ENCODE peak calls at places on chromosomes 3 and 15, in six cellular contexts. B is A549, L is left ventricle myocardium inferior, C is right cardiac atrium, S is BE2C, K is brain microvascular endothelial cell. W is an unnamed sample.

GRCh38 chr3:184129012-184129411 is 6.1 kb upstream of the EIF2B5 start:
- DNase-seq in B (peak; percentile 27), L (no peak), C (no peak), S (peak; percentile 58), K (peak; percentile 54), W (no peak)

GRCh38 chr3:89957461-89957860 is 850.0 kb downstream of the EPHA3 start:
- DNase-seq in B (no peak), L (no peak), C (no peak), S (no peak), K (peak; percentile 53), W (no peak)

GRCh38 chr3:98980915-98981596 is 79.6 kb upstream of the DCBLD2 start:
- DNase-seq in B (peak; percentile 51), L (no peak), C (no peak), S (no peak), K (peak; percentile 80), W (no peak)

GRCh38 chr15:89647191-89647851 is 7.9 kb downstream of the KIF7 start:
- DNase-seq in B (peak; percentile 73), L (peak; percentile 82), C (peak; percentile 80), S (peak; percentile 83), K (peak; percentile 56), W (peak; percentile 22)

GRCh38 chr3:48957006-48957705 is 32.9 kb upstream of the P4HTM start:
- DNase-seq in B (no peak), L (no peak), C (no peak), S (no peak), K (no peak), W (no peak)

GRCh38 chr15:101070502-101071273 is 151.5 kb downstream of the LRRK1 start:
- DNase-seq in B (no peak), L (no peak), C (peak; percentile 59), S (no peak), K (peak; percentile 51), W (no peak)

GRCh38 chr3:27723803-27724458 is 1.8 kb upstream of the EOMES start:
- DNase-seq in B (no peak), L (no peak), C (no peak), S (no peak), K (no peak), W (no peak)

GRCh38 chr3:100796556-100796955 is 87.3 kb downstream of the TFG start:
- DNase-seq in B (peak; percentile 14), L (no peak), C (no peak), S (no peak), K (no peak), W (no peak)

GRCh38 chr3:147816770-147817169 is 407.6 kb downstream of the ZIC1 start:
- DNase-seq in B (peak; percentile 7), L (peak; percentile 42), C (peak; percentile 61), S (no peak), K (peak; percentile 1), W (no peak)

GRCh38 chr15:77664428-77664827 is 31.7 kb upstream of the LINGO1 start:
- DNase-seq in B (no peak), L (no peak), C (no peak), S (no peak), K (no peak), W (no peak)

GRCh38 chr15:64673866-64674265 is 101.5 kb downstream of the RBPMS2 start:
- DNase-seq in B (no peak), L (no peak), C (no peak), S (no peak), K (no peak), W (no peak)

GRCh38 chr3:130905551-130905950 is 11.7 kb downstream of the ATP2C1 start:
- DNase-seq in B (peak; percentile 4), L (no peak), C (no peak), S (peak; percentile 45), K (peak; percentile 12), W (no peak)

GRCh38 chr3:42906905-42907183 is 902 bp downstream of the ZNF662 start:
- DNase-seq in B (no peak), L (no peak), C (no peak), S (no peak), K (no peak), W (no peak)

GRCh38 chr3:42424911-42425310 is 14.5 kb upstream of the LYZL4 start:
- DNase-seq in B (no peak), L (no peak), C (no peak), S (no peak), K (no peak), W (no peak)

GRCh38 chr15:59687831-59688230 is 1.3 kb downstream of the BNIP2 start:
- DNase-seq in B (no peak), L (no peak), C (no peak), S (no peak), K (peak; percentile 25), W (no peak)

GRCh38 chr3:185677146-185677829 is 91.2 kb downstream of the SENP2 start:
- DNase-seq in B (peak; percentile 61), L (no peak), C (no peak), S (peak; percentile 28), K (peak; percentile 77), W (peak; percentile 69)

GRCh38 chr3:187828571-187829452 is 83.5 kb upstream of the BCL6 start:
- DNase-seq in B (no peak), L (no peak), C (no peak), S (no peak), K (no peak), W (no peak)

GRCh38 chr3:57917611-57918010 is 90.6 kb upstream of the FLNB start:
- DNase-seq in B (no peak), L (no peak), C (no peak), S (no peak), K (no peak), W (no peak)

GRCh38 chr3:8458711-8459110 is 42.9 kb upstream of the LMCD1 start:
- DNase-seq in B (no peak), L (no peak), C (peak; percentile 37), S (no peak), K (peak; percentile 75), W (no peak)

GRCh38 chr3:166444336-166444735 is 607.1 kb upstream of the BCHE start:
- DNase-seq in B (no peak), L (no peak), C (no peak), S (no peak), K (no peak), W (no peak)

GRCh38 chr3:129393271-129393670 is 35.2 kb downstream of the EFCAB12 start:
- DNase-seq in B (no peak), L (no peak), C (no peak), S (no peak), K (no peak), W (no peak)

DNA sequence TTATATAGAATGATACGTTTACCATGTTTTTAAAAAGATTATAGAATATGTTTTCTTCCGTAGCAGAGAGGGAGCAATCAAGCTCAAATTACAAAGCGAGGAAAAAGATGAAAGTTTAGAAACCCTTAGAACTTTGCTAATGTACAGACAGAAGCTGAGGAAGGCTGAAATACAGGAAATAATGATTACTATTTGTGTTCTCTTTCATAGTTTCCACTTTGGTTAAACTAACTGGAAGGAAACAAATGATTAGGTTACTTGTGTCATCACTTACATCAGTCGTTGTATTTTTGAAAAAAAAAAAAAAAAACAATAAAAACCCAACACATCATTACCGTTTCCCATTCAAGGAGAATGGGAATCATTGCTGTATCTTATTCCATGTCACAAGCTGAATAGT is 337.8 kb upstream of the CBLB start:
- DNase-seq in B (no peak), L (no peak), C (no peak), S (no peak), K (no peak), W (no peak)
- H3K4me3 ChIP-seq in B (no peak overlapping the region), L (peak overlapping the region; percentile 1), C (no peak overlapping the region), S (no peak overlapping the region), K (no peak overlapping the region), W (no peak overlapping the region)

DNA sequence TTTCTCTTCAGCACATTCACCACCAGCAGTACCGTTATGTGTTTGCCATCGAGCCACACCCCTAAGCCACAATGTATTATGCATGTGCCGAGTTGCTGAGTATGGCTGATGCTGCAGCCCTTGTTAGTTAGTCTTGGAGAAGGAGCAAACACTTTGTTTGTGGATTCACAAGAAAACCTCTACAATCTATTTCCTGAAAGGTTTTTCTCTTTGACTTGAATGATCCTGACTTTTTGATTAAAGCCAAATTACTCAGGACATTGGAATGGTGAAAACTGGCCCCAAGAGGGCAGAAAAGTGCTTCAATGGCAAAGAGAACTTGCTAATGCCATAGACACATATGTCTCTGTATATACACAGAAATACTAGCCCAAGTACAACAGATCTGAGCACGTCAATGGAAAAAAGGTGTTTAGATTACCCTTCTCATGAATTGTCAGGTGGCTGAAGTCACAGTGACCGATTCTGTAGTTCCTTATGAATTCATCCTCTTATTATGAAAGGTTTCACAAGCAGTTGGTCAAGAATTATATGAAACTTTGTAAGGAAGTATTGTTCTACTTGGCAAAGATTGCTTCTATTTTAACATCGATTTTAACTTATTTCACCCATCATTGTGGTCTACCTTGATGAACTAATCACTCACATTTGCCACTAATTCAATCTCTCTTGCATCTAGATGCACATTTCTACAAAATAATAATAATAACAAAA is 103.0 kb downstream of the P3H2 start:
- DNase-seq in B (peak; percentile 77), L (no peak), C (no peak), S (no peak), K (peak; percentile 73), W (peak; percentile 82)
- H3K4me3 ChIP-seq in B (no peak overlapping the region), L (no peak overlapping the region), C (no peak overlapping the region), S (no peak overlapping the region), K (no peak overlapping the region), W (no peak overlapping the region)

DNA sequence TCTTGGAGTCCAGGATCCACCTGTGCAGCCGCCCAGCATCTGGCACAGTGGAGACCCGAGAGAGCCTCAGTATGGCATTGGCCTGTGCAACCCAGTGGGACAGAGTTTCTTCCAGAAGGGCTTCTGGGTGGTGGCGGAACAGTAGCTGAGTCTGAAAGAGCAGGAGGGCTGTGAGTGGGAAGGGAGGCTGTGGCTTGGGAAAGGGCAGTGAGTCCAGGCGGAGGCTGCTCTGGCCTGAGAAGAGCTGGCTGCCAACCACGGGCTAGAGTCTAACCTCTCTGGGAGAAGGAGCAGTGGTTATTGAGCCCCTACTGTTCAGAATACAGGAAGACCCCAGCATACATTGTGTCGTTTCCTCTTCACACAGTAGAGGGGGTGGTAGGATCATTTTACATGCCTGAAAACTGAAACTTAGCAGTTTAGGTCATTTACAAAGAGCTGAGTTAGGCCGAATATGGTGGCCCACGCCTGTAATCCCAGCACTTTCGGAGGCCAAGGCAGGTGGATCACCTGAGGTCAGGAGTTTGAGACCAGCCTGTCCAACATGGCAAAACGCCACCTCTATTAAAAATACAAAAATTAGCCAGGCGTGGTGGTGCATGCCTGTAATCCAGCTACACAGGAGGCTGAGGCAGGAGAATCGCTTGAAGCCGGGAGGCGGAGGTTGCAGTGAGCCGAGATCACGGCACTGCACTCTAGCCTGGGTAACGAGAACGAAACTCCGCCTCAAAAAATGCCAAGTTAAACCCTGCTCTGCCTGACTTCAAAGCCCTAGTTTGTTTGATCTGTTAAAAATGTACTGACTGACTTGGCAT is 3.2 kb downstream of the AEN start:
- DNase-seq in B (no peak), L (no peak), C (no peak), S (no peak), K (no peak), W (no peak)
- H3K4me3 ChIP-seq in B (peak overlapping the region; percentile 82), L (peak overlapping the region; percentile 18), C (no peak overlapping the region), S (no peak overlapping the region), K (no peak overlapping the region), W (no peak overlapping the region)

GRCh38 chr3:53250881-53251605 is 4.8 kb downstream of the TKT start:
- DNase-seq in B (no peak), L (no peak), C (peak; percentile 7), S (no peak), K (no peak), W (no peak)
- H3K4me3 ChIP-seq in B (peak overlapping the region; percentile 100), L (no peak overlapping the region), C (no peak overlapping the region), S (no peak overlapping the region), K (no peak overlapping the region), W (no peak overlapping the region)